ENCODE peak calls at places on chromosomes 4 and X, in six cellular contexts. T is foreskin keratinocyte; N is activated CD8-positive, alpha-beta memory T cell treated with anti-CD3 and anti-CD28 coated beads, Interleukin-2, amount 50 U/mL, for 4 hours; K is Calu3; V is EL; I is tibial nerve. C is an unnamed sample.

GRCh38 chr4:142846729-142847606 is 867 bp upstream of the INPP4B start:
- DNase-seq in T (peak), N (peak), K (peak), V (no peak), I (no peak), C (peak)

GRCh38 chr4:4837921-4838601 is 21.4 kb upstream of the MSX1 start:
- DNase-seq in T (no peak), N (no peak), K (no peak), V (no peak), I (no peak), C (no peak)

GRCh38 chrX:45788941-45789348 is 588.3 kb upstream of the DIPK2B start:
- DNase-seq in T (peak), N (no peak), K (peak), V (no peak), I (no peak), C (peak)

GRCh38 chr4:138724530-138724929 is 291.1 kb upstream of the NOCT start:
- DNase-seq in T (no peak), N (no peak), K (no peak), V (no peak), I (no peak), C (no peak)

GRCh38 chr4:186701273-186701672 is 22.4 kb downstream of the FAT1 start:
- DNase-seq in T (no peak), N (no peak), K (no peak), V (no peak), I (peak), C (no peak)

GRCh38 chr4:139734201-139734874 is 68.7 kb downstream of the MGST2 start:
- DNase-seq in T (peak), N (no peak), K (no peak), V (peak), I (no peak), C (no peak)

GRCh38 chrX:77785400-77785745 is 643 bp downstream of the ATRX start:
- DNase-seq in T (no peak), N (no peak), K (peak), V (peak), I (no peak), C (peak)

GRCh38 chr4:163107754-163108153 is 58.9 kb downstream of the NAF1 start:
- DNase-seq in T (no peak), N (no peak), K (peak), V (peak), I (no peak), C (peak)

GRCh38 chr4:114272226-114272625 is 292.8 kb upstream of the ARSJ start:
- DNase-seq in T (peak), N (no peak), K (no peak), V (peak), I (no peak), C (no peak)

GRCh38 chr4:151824647-151825046 is 63.8 kb upstream of the GATB start:
- DNase-seq in T (no peak), N (no peak), K (no peak), V (no peak), I (no peak), C (no peak)

GRCh38 chrX:154600962-154601374 is 16.0 kb downstream of the CTAG1A start:
- DNase-seq in T (peak), N (no peak), K (no peak), V (peak), I (no peak), C (no peak)

GRCh38 chrX:150192846-150193245 is 170.3 kb upstream of the MAMLD1 start:
- DNase-seq in T (no peak), N (no peak), K (no peak), V (no peak), I (no peak), C (no peak)

GRCh38 chr4:7861440-7861881 is 78.2 kb downstream of the AFAP1 start:
- DNase-seq in T (peak), N (no peak), K (no peak), V (peak), I (no peak), C (no peak)

GRCh38 chr4:41174444-41174843 is 39.9 kb downstream of the APBB2 start:
- DNase-seq in T (peak), N (no peak), K (no peak), V (peak), I (no peak), C (no peak)

GRCh38 chr4:52612341-52612740 is 46.8 kb downstream of the USP46 start:
- DNase-seq in T (peak), N (no peak), K (no peak), V (no peak), I (no peak), C (no peak)

GRCh38 chr4:88443486-88443885 is 13.4 kb upstream of the HERC5 start:
- DNase-seq in T (no peak), N (no peak), K (no peak), V (no peak), I (no peak), C (no peak)

GRCh38 chrX:37905436-37906147 is 58.2 kb upstream of the DYNLT3 start:
- DNase-seq in T (no peak), N (peak), K (peak), V (peak), I (no peak), C (peak)

GRCh38 chrX:31423575-31424284 is 351.9 kb upstream of the FTHL17 start:
- DNase-seq in T (peak), N (no peak), K (peak), V (peak), I (peak), C (peak)

GRCh38 chr4:111512081-111512774 is 633.0 kb upstream of the FAM241A start:
- DNase-seq in T (peak), N (no peak), K (no peak), V (peak), I (no peak), C (no peak)

GRCh38 chr4:173001571-173001970 is 167.0 kb upstream of the GALNT7 start:
- DNase-seq in T (peak), N (no peak), K (no peak), V (peak), I (no peak), C (no peak)